ENCODE peak calls at places on chromosome 15, in nine cellular contexts. O is activated naive CD8-positive, alpha-beta T cell treated with anti-CD3 and anti-CD28 coated beads, Interleukin-2, amount 50 U/mL, for 24 hours; X is NCI-H82; D is Ammon's horn; Q is MCF 10A; P is activated gamma-delta T cell treated with Interleukin-2 at 50 U/mL for 16 hours; Z is HuH-7; A is foreskin fibroblast; E is stimulated activated CD8-positive, alpha-beta memory T cell treated with anti-CD3 and anti-CD28 coated beads, Interleukin-4, amount 100 ng/mL, for 48 hours. R is an unnamed sample.

GRCh38 chr15:60494108-60494507 is 15.2 kb upstream of the ICE2 start:
- DNase-seq in Z (no peak), Q (no peak), O (no peak), P (no peak), X (no peak), D (no peak), E (no peak), A (no peak), R (no peak)

GRCh38 chr15:33188654-33189257 is 5.8 kb downstream of the FMN1 start:
- DNase-seq in Z (no peak), O (no peak), E (no peak), P (no peak), X (peak; percentile 6), D (no peak), A (no peak), Q (no peak), R (no peak)

GRCh38 chr15:90266061-90266431 is 574 bp downstream of the NGRN start:
- DNase-seq in Z (peak; percentile 50), D (peak; percentile 34), P (peak; percentile 17), O (peak; percentile 59), X (peak; percentile 49), E (peak; percentile 66), Q (peak; percentile 40), A (peak; percentile 5), R (no peak)

GRCh38 chr15:71691700-71692417 is 118.5 kb upstream of the NR2E3 start:
- DNase-seq in X (peak; percentile 24), O (no peak), A (no peak), P (no peak), D (no peak), Z (no peak), E (no peak), Q (peak; percentile 73), R (no peak)

GRCh38 chr15:25464784-25465183 is 26.0 kb upstream of the UBE3A start:
- DNase-seq in Q (no peak), E (no peak), O (no peak), P (no peak), Z (no peak), D (no peak), A (no peak), X (peak; percentile 33), R (no peak)

GRCh38 chr15:45555914-45556608 is 31.1 kb upstream of the BLOC1S6 start:
- DNase-seq in Z (no peak), D (no peak), E (no peak), X (no peak), O (no peak), Q (no peak), A (no peak), P (no peak), R (no peak)

GRCh38 chr15:101112336-101113113 is 139.3 kb downstream of the CHSY1 start:
- DNase-seq in O (no peak), E (no peak), P (no peak), D (no peak), Q (peak; percentile 56), X (no peak), Z (no peak), A (no peak), R (no peak)

GRCh38 chr15:25787855-25788521 is 75.1 kb downstream of the ATP10A start:
- DNase-seq in A (peak; percentile 52), D (no peak), O (no peak), X (no peak), Q (no peak), E (no peak), P (no peak), Z (no peak), R (no peak)

R was measured in immature natural killer cell.